ENCODE peak calls at places on chromosome 19, in six cellular contexts. One of them, this sample, is unnamed.

GRCh38 chr19:39796000-39796498 is 17.4 kb downstream of the LEUTX start:
- DNase-seq in PC-9: no peak
- DNase-seq in GM23338: peak; percentile 37
- DNase-seq in GM23248: no peak
- DNase-seq in hepatocyte: no peak
- DNase-seq in PC-3: no peak
- DNase-seq in this sample: no peak

GRCh38 chr19:57934820-57935665 is at the start of gene ZNF418:
- DNase-seq in GM23248: peak; percentile 92
- DNase-seq in hepatocyte: peak; percentile 86
- DNase-seq in PC-9: peak; percentile 49
- DNase-seq in PC-3: no peak
- DNase-seq in GM23338: peak; percentile 98
- DNase-seq in this sample: no peak

GRCh38 chr19:31985001-31985605 is 360.3 kb upstream of the ZNF507 start:
- DNase-seq in hepatocyte: no peak
- DNase-seq in PC-3: no peak
- DNase-seq in PC-9: no peak
- DNase-seq in GM23338: no peak
- DNase-seq in GM23248: no peak
- DNase-seq in this sample: no peak

GRCh38 chr19:12756150-12756883 is 4.7 kb downstream of the BEST2 start:
- DNase-seq in PC-3: no peak
- DNase-seq in hepatocyte: no peak
- DNase-seq in GM23338: no peak
- DNase-seq in PC-9: no peak
- DNase-seq in GM23248: no peak
- DNase-seq in this sample: no peak

GRCh38 chr19:5403968-5404640 is 51.1 kb upstream of the ZNRF4 start:
- DNase-seq in PC-3: peak; percentile 97
- DNase-seq in hepatocyte: peak; percentile 94
- DNase-seq in GM23338: peak; percentile 98
- DNase-seq in GM23248: peak; percentile 90
- DNase-seq in PC-9: peak; percentile 76
- DNase-seq in this sample: peak; percentile 54

GRCh38 chr19:4972509-4973230 is 3.8 kb downstream of the KDM4B start:
- DNase-seq in PC-3: peak; percentile 91
- DNase-seq in GM23338: no peak
- DNase-seq in PC-9: peak; percentile 37
- DNase-seq in hepatocyte: no peak
- DNase-seq in GM23248: peak; percentile 88
- DNase-seq in this sample: peak; percentile 40

GRCh38 chr19:18672606-18673337 is 10.7 kb upstream of the CRTC1 start:
- DNase-seq in GM23338: peak; percentile 59
- DNase-seq in hepatocyte: no peak
- DNase-seq in PC-3: no peak
- DNase-seq in GM23248: peak; percentile 43
- DNase-seq in PC-9: no peak
- DNase-seq in this sample: no peak

GRCh38 chr19:5287066-5287465 is 53.5 kb downstream of the PTPRS start:
- DNase-seq in PC-3: peak; percentile 33
- DNase-seq in PC-9: no peak
- DNase-seq in hepatocyte: no peak
- DNase-seq in GM23338: no peak
- DNase-seq in GM23248: no peak
- DNase-seq in this sample: no peak

GRCh38 chr19:29479941-29480340 is 45.9 kb upstream of the VSTM2B start:
- DNase-seq in PC-9: no peak
- DNase-seq in GM23248: no peak
- DNase-seq in GM23338: no peak
- DNase-seq in PC-3: no peak
- DNase-seq in hepatocyte: no peak
- DNase-seq in this sample: no peak

GRCh38 chr19:49570997-49571676 is 9.2 kb downstream of the NOSIP start:
- DNase-seq in PC-9: no peak
- DNase-seq in GM23338: peak; percentile 57
- DNase-seq in hepatocyte: peak; percentile 43
- DNase-seq in GM23248: no peak
- DNase-seq in PC-3: peak; percentile 44
- DNase-seq in this sample: no peak

GRCh38 chr19:8731428-8732169 is 10.2 kb downstream of the OR2Z1 start:
- DNase-seq in GM23338: peak; percentile 4
- DNase-seq in hepatocyte: no peak
- DNase-seq in GM23248: no peak
- DNase-seq in PC-3: peak; percentile 17
- DNase-seq in PC-9: peak; percentile 8
- DNase-seq in this sample: no peak

GRCh38 chr19:21482863-21483276 is 22.5 kb upstream of the ZNF429 start:
- DNase-seq in PC-3: peak; percentile 22
- DNase-seq in GM23248: peak; percentile 33
- DNase-seq in hepatocyte: peak; percentile 23
- DNase-seq in GM23338: peak; percentile 83
- DNase-seq in PC-9: peak; percentile 30
- DNase-seq in this sample: peak; percentile 7

GRCh38 chr19:38557205-38557799 is 60.5 kb downstream of the MAP4K1 start:
- DNase-seq in GM23338: no peak
- DNase-seq in hepatocyte: no peak
- DNase-seq in PC-9: peak; percentile 32
- DNase-seq in PC-3: peak; percentile 27
- DNase-seq in GM23248: no peak
- DNase-seq in this sample: no peak

GRCh38 chr19:44890366-44891015 is 563 bp upstream of the TOMM40 start:
- DNase-seq in PC-3: peak; percentile 99
- DNase-seq in GM23248: peak; percentile 99
- DNase-seq in hepatocyte: peak; percentile 98
- DNase-seq in GM23338: peak; percentile 100
- DNase-seq in PC-9: peak; percentile 100
- DNase-seq in this sample: peak; percentile 100

GRCh38 chr19:5131866-5132561 is 163.1 kb downstream of the KDM4B start:
- DNase-seq in hepatocyte: peak; percentile 71
- DNase-seq in GM23338: no peak
- DNase-seq in PC-3: peak; percentile 76
- DNase-seq in PC-9: peak; percentile 59
- DNase-seq in GM23248: no peak
- DNase-seq in this sample: no peak

GRCh38 chr19:17114414-17114831 is 38.8 kb downstream of the MYO9B start:
- DNase-seq in PC-3: peak; percentile 44
- DNase-seq in GM23248: no peak
- DNase-seq in hepatocyte: no peak
- DNase-seq in GM23338: peak; percentile 86
- DNase-seq in PC-9: no peak
- DNase-seq in this sample: no peak
- TF ChIP-seq EZH2 in PC-3: no peak
- TF ChIP-seq EZH2 in GM23248: no peak
- TF ChIP-seq EZH2 in hepatocyte: no peak
- TF ChIP-seq EZH2 in GM23338: no peak
- TF ChIP-seq EZH2 in PC-9: no peak
- TF ChIP-seq EZH2 in this sample: no peak

GRCh38 chr19:7522923-7523667 is 671 bp downstream of the MCOLN1 start:
- DNase-seq in GM23248: peak; percentile 70
- DNase-seq in PC-3: peak; percentile 38
- DNase-seq in GM23338: no peak
- DNase-seq in PC-9: no peak
- DNase-seq in hepatocyte: peak; percentile 46
- DNase-seq in this sample: no peak

GRCh38 chr19:7522072-7522922 is at the start of gene MCOLN1:
- DNase-seq in PC-3: peak; percentile 99
- DNase-seq in GM23338: peak; percentile 99
- DNase-seq in hepatocyte: peak; percentile 100
- DNase-seq in GM23248: peak; percentile 100
- DNase-seq in PC-9: peak; percentile 98
- DNase-seq in this sample: peak; percentile 90

GRCh38 chr19:7519411-7520130 is 2.9 kb upstream of the MCOLN1 start:
- DNase-seq in GM23338: no peak
- DNase-seq in PC-9: no peak
- DNase-seq in hepatocyte: no peak
- DNase-seq in GM23248: no peak
- DNase-seq in PC-3: no peak
- DNase-seq in this sample: no peak

GRCh38 chr19:7520131-7521051 is 2.0 kb upstream of the MCOLN1 start:
- DNase-seq in hepatocyte: no peak
- DNase-seq in PC-3: no peak
- DNase-seq in PC-9: no peak
- DNase-seq in GM23338: no peak
- DNase-seq in GM23248: no peak
- DNase-seq in this sample: no peak

DNA sequence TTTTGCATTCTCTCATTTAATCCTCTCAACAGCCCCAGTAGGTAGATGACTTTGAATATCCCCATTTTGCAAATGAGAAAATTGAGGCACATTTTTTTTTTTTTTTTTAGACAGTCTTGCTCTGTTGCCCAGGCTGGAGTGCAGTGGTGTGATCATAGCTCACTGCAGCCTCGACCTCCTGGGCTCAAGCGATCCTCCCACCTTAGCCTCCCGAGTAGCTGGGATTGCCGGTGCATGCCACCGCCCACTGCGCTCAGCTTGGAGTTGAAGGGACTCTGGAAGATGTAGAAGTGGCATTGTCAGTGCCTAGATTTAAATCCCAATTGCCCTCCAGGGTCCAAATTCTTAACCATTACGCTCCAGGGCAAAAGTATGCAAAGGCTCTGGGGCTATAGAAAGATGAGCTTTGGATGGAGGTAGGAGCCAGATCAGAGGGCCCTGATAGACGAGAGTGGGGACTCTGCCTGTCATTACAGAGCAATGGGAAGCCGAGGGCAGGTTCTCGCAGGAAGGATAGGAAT is 813 bp upstream of the MCOLN1 start:
- DNase-seq in PC-9: no peak
- DNase-seq in hepatocyte: no peak
- DNase-seq in PC-3: no peak
- DNase-seq in GM23248: no peak
- DNase-seq in GM23338: peak; percentile 41
- DNase-seq in this sample: no peak
- H3K27ac ChIP-seq in PC-9: no peak overlapping the region
- H3K27ac ChIP-seq in hepatocyte: peak overlapping the region; percentile 81
- H3K27ac ChIP-seq in PC-3: no peak overlapping the region
- H3K27ac ChIP-seq in GM23248: no peak overlapping the region
- H3K27ac ChIP-seq in GM23338: no peak overlapping the region
- H3K27ac ChIP-seq in this sample: peak overlapping the region; percentile 49

DNA sequence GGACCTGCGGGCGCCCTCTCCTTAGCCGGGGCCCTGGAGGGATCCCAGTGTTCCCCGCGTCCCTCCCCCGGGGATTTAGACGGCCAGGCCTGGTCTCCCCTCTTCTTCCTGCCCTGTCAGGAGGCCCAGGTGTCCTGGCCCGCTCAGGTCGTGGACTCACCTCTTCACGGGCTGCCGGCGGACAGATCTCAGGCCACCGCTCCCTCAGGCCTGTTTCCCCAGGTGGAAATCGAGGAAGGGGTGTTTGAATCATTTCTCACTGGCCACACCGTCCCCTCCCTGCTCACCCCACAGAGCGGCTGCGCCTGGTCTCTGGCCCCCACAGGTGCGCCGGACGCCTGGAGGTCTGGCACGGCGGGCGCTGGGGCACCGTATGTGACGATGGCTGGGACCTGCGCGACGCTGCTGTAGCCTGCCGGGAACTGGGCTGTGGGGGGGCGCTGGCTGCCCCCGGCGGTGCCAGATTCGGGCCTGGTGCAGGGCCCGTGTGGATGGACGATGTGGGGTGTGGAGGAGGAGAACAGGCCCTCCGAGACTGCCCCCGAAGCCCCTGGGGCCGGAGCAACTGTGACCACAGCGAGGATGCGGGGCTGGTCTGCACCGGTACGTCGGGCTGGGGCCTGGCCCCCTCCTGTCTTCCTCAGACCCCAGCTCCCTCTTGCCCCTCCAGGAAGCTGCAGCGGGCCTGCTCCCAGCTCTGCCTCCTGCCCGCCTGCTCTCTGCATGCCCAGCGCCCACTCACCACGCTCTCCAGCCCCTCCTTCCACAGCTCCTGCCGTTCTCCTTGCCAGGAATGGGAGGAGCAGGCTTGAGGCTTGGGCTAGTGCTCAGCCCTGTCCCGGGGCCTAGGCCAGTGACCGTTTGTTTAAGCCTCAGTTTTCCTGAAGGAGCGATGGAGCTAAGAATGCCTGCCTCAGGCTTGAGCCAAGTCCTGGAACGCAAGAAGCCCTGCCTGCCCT is 2.5 kb downstream of the SSC5D start:
- DNase-seq in GM23338: no peak
- DNase-seq in GM23248: peak; percentile 40
- DNase-seq in PC-3: no peak
- DNase-seq in PC-9: no peak
- DNase-seq in hepatocyte: no peak
- DNase-seq in this sample: no peak
- H3K9me2 ChIP-seq in GM23338: no peaks in the 10 kb centered on the region
- H3K9me2 ChIP-seq in GM23248: no peaks in the 10 kb centered on the region
- H3K9me2 ChIP-seq in PC-3: no peaks in the 10 kb centered on the region
- H3K9me2 ChIP-seq in PC-9: no peaks in the 10 kb centered on the region
- H3K9me2 ChIP-seq in hepatocyte: no peaks in the 10 kb centered on the region
- H3K9me2 ChIP-seq in this sample: no peaks in the 10 kb centered on the region

GRCh38 chr19:3880471-3881271 is at the start of gene ATCAY:
- DNase-seq in PC-9: no peak
- DNase-seq in PC-3: no peak
- DNase-seq in GM23338: peak; percentile 87
- DNase-seq in hepatocyte: no peak
- DNase-seq in GM23248: no peak
- DNase-seq in this sample: no peak
- TF ChIP-seq EZH2 in PC-9: no peak
- TF ChIP-seq EZH2 in PC-3: no peak
- TF ChIP-seq EZH2 in GM23338: no peak
- TF ChIP-seq EZH2 in hepatocyte: peak; percentile 83
- TF ChIP-seq EZH2 in GM23248: no peak
- TF ChIP-seq EZH2 in this sample: no peak

DNA sequence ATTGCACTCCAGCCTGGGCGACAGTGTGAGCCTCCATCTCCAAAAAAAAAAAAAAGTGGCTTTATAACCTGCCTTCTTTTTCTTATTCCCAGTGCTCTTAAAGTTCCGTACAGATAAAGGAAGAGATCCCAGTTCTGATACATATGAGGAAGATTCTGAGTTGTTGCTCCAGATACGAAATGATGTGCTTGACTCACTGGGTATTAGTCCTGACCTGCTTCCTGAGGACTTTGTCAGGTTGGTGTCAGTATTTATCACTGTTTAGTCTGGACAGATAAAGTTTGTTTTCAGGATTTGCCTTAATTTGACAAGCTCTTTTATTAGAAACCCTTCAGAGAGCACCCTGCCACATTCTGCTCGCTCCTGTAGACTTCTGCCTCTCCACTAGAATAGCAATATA is 33.9 kb downstream of the BBC3 start:
- DNase-seq in PC-9: no peak
- DNase-seq in PC-3: no peak
- DNase-seq in hepatocyte: no peak
- DNase-seq in GM23248: no peak
- DNase-seq in GM23338: no peak
- DNase-seq in this sample: no peak
- H3K27ac ChIP-seq in PC-9: no peak overlapping the region
- H3K27ac ChIP-seq in PC-3: no peak overlapping the region
- H3K27ac ChIP-seq in hepatocyte: no peak overlapping the region
- H3K27ac ChIP-seq in GM23248: no peak overlapping the region
- H3K27ac ChIP-seq in GM23338: no peak overlapping the region
- H3K27ac ChIP-seq in this sample: no peak overlapping the region

DNA sequence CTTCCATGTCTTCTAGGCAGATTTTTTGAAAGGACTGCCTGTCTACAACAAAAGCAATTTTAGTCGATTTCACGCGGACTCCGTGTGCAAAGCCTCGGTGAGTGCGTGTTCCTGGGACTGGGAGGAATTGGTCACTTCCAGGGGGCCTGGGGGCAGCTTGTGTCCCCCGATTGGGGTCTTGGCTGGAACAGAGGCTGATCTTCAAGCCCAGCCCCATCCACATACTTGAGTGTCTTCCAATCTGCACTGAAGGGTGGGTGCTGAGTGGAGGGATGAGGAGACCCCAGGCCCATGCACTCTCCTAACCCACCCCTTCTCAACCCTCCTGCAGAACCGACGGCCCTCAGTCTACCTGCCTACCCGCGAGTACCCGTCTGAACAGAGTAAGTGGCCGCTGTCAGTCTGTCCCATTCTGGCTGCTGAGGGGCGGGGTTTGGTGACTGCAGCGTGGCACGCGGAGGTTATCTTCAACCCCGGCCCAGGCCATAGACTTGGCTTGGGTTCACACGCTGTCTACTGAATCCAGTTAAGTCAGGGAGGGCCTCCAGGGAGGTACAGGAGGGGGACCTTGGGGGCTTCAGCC is 4.7 kb downstream of the DDA1 start:
- DNase-seq in GM23338: no peak
- DNase-seq in GM23248: no peak
- DNase-seq in PC-3: no peak
- DNase-seq in hepatocyte: no peak
- DNase-seq in PC-9: no peak
- DNase-seq in this sample: no peak
- H3K9me2 ChIP-seq in GM23338: no peaks in the 10 kb centered on the region
- H3K9me2 ChIP-seq in GM23248: no peaks in the 10 kb centered on the region
- H3K9me2 ChIP-seq in PC-3: no peaks in the 10 kb centered on the region
- H3K9me2 ChIP-seq in hepatocyte: no peaks in the 10 kb centered on the region
- H3K9me2 ChIP-seq in PC-9: no peaks in the 10 kb centered on the region
- H3K9me2 ChIP-seq in this sample: no peaks in the 10 kb centered on the region